ENCODE peak calls at places on chromosomes 1 and 21, in eight cellular contexts. One of them, this sample, is unnamed.

GRCh38 chr1:157948547-157949152 is 44.8 kb upstream of the KIRREL1 start:
- DNase-seq in astrocyte of the hippocampus: peak
- DNase-seq in fibroblast of pulmonary artery: peak
- DNase-seq in GM04504: no peak
- DNase-seq in stimulated activated CD8-positive, alpha-beta memory T cell treated with anti-CD3 and anti-CD28 coated beads, Interleukin-4, amount 100 ng/mL, for 4 hours: no peak
- DNase-seq in NCI-H1417: peak
- DNase-seq in fibroblast of lung: peak
- DNase-seq in cardiac muscle cell: peak
- DNase-seq in this sample: no peak

GRCh38 chr1:30768830-30769718 is 11.5 kb upstream of the LAPTM5 start:
- DNase-seq in astrocyte of the hippocampus: no peak
- DNase-seq in fibroblast of pulmonary artery: peak
- DNase-seq in GM04504: no peak
- DNase-seq in stimulated activated CD8-positive, alpha-beta memory T cell treated with anti-CD3 and anti-CD28 coated beads, Interleukin-4, amount 100 ng/mL, for 4 hours: no peak
- DNase-seq in NCI-H1417: no peak
- DNase-seq in fibroblast of lung: no peak
- DNase-seq in cardiac muscle cell: no peak
- DNase-seq in this sample: no peak

GRCh38 chr1:53575948-53576305 is 116.7 kb downstream of the DMRTB1 start:
- DNase-seq in astrocyte of the hippocampus: no peak
- DNase-seq in fibroblast of pulmonary artery: no peak
- DNase-seq in GM04504: no peak
- DNase-seq in stimulated activated CD8-positive, alpha-beta memory T cell treated with anti-CD3 and anti-CD28 coated beads, Interleukin-4, amount 100 ng/mL, for 4 hours: no peak
- DNase-seq in NCI-H1417: no peak
- DNase-seq in fibroblast of lung: no peak
- DNase-seq in cardiac muscle cell: no peak
- DNase-seq in this sample: no peak

GRCh38 chr1:6239950-6240768 is 3.8 kb upstream of the HES3 start:
- DNase-seq in astrocyte of the hippocampus: no peak
- DNase-seq in fibroblast of pulmonary artery: no peak
- DNase-seq in GM04504: peak
- DNase-seq in stimulated activated CD8-positive, alpha-beta memory T cell treated with anti-CD3 and anti-CD28 coated beads, Interleukin-4, amount 100 ng/mL, for 4 hours: no peak
- DNase-seq in NCI-H1417: peak
- DNase-seq in fibroblast of lung: peak
- DNase-seq in cardiac muscle cell: no peak
- DNase-seq in this sample: no peak

GRCh38 chr1:158045639-158046038 is 52.2 kb downstream of the KIRREL1 start:
- DNase-seq in astrocyte of the hippocampus: peak
- DNase-seq in fibroblast of pulmonary artery: peak
- DNase-seq in GM04504: peak
- DNase-seq in stimulated activated CD8-positive, alpha-beta memory T cell treated with anti-CD3 and anti-CD28 coated beads, Interleukin-4, amount 100 ng/mL, for 4 hours: no peak
- DNase-seq in NCI-H1417: no peak
- DNase-seq in fibroblast of lung: peak
- DNase-seq in cardiac muscle cell: no peak
- DNase-seq in this sample: peak

GRCh38 chr1:182630586-182630985 is 26.4 kb upstream of the RGS16 start:
- DNase-seq in astrocyte of the hippocampus: no peak
- DNase-seq in fibroblast of pulmonary artery: no peak
- DNase-seq in GM04504: no peak
- DNase-seq in stimulated activated CD8-positive, alpha-beta memory T cell treated with anti-CD3 and anti-CD28 coated beads, Interleukin-4, amount 100 ng/mL, for 4 hours: no peak
- DNase-seq in NCI-H1417: no peak
- DNase-seq in fibroblast of lung: no peak
- DNase-seq in cardiac muscle cell: no peak
- DNase-seq in this sample: no peak

GRCh38 chr21:28427356-28428022 is 565.2 kb downstream of the LTN1 start:
- DNase-seq in astrocyte of the hippocampus: no peak
- DNase-seq in fibroblast of pulmonary artery: peak
- DNase-seq in GM04504: no peak
- DNase-seq in stimulated activated CD8-positive, alpha-beta memory T cell treated with anti-CD3 and anti-CD28 coated beads, Interleukin-4, amount 100 ng/mL, for 4 hours: no peak
- DNase-seq in NCI-H1417: no peak
- DNase-seq in fibroblast of lung: peak
- DNase-seq in cardiac muscle cell: peak
- DNase-seq in this sample: peak

GRCh38 chr1:117370071-117370470 is 2.8 kb downstream of the MAN1A2 start:
- DNase-seq in astrocyte of the hippocampus: no peak
- DNase-seq in fibroblast of pulmonary artery: no peak
- DNase-seq in GM04504: no peak
- DNase-seq in stimulated activated CD8-positive, alpha-beta memory T cell treated with anti-CD3 and anti-CD28 coated beads, Interleukin-4, amount 100 ng/mL, for 4 hours: no peak
- DNase-seq in NCI-H1417: no peak
- DNase-seq in fibroblast of lung: no peak
- DNase-seq in cardiac muscle cell: no peak
- DNase-seq in this sample: no peak

GRCh38 chr1:38169121-38169520 is 122.5 kb upstream of the POU3F1 start:
- DNase-seq in astrocyte of the hippocampus: no peak
- DNase-seq in fibroblast of pulmonary artery: no peak
- DNase-seq in GM04504: no peak
- DNase-seq in stimulated activated CD8-positive, alpha-beta memory T cell treated with anti-CD3 and anti-CD28 coated beads, Interleukin-4, amount 100 ng/mL, for 4 hours: no peak
- DNase-seq in NCI-H1417: no peak
- DNase-seq in fibroblast of lung: no peak
- DNase-seq in cardiac muscle cell: no peak
- DNase-seq in this sample: no peak

GRCh38 chr1:32336963-32337675 is 1.1 kb upstream of the MARCKSL1 start:
- DNase-seq in astrocyte of the hippocampus: peak
- DNase-seq in fibroblast of pulmonary artery: peak
- DNase-seq in GM04504: no peak
- DNase-seq in stimulated activated CD8-positive, alpha-beta memory T cell treated with anti-CD3 and anti-CD28 coated beads, Interleukin-4, amount 100 ng/mL, for 4 hours: no peak
- DNase-seq in NCI-H1417: no peak
- DNase-seq in fibroblast of lung: no peak
- DNase-seq in cardiac muscle cell: no peak
- DNase-seq in this sample: peak

GRCh38 chr1:28129150-28129549 is 40.7 kb upstream of the EYA3 start:
- DNase-seq in astrocyte of the hippocampus: peak
- DNase-seq in fibroblast of pulmonary artery: peak
- DNase-seq in GM04504: no peak
- DNase-seq in stimulated activated CD8-positive, alpha-beta memory T cell treated with anti-CD3 and anti-CD28 coated beads, Interleukin-4, amount 100 ng/mL, for 4 hours: no peak
- DNase-seq in NCI-H1417: no peak
- DNase-seq in fibroblast of lung: peak
- DNase-seq in cardiac muscle cell: no peak
- DNase-seq in this sample: peak

GRCh38 chr1:97636941-97637340 is 283.9 kb downstream of the DPYD start:
- DNase-seq in astrocyte of the hippocampus: peak
- DNase-seq in fibroblast of pulmonary artery: peak
- DNase-seq in GM04504: no peak
- DNase-seq in stimulated activated CD8-positive, alpha-beta memory T cell treated with anti-CD3 and anti-CD28 coated beads, Interleukin-4, amount 100 ng/mL, for 4 hours: no peak
- DNase-seq in NCI-H1417: no peak
- DNase-seq in fibroblast of lung: no peak
- DNase-seq in cardiac muscle cell: no peak
- DNase-seq in this sample: peak

GRCh38 chr1:200415693-200416593 is 6.1 kb upstream of the ZNF281 start:
- DNase-seq in astrocyte of the hippocampus: peak
- DNase-seq in fibroblast of pulmonary artery: peak
- DNase-seq in GM04504: peak
- DNase-seq in stimulated activated CD8-positive, alpha-beta memory T cell treated with anti-CD3 and anti-CD28 coated beads, Interleukin-4, amount 100 ng/mL, for 4 hours: no peak
- DNase-seq in NCI-H1417: no peak
- DNase-seq in fibroblast of lung: peak
- DNase-seq in cardiac muscle cell: no peak
- DNase-seq in this sample: peak

GRCh38 chr1:55535724-55536262 is 320.6 kb upstream of the USP24 start:
- DNase-seq in astrocyte of the hippocampus: no peak
- DNase-seq in fibroblast of pulmonary artery: no peak
- DNase-seq in GM04504: no peak
- DNase-seq in stimulated activated CD8-positive, alpha-beta memory T cell treated with anti-CD3 and anti-CD28 coated beads, Interleukin-4, amount 100 ng/mL, for 4 hours: no peak
- DNase-seq in NCI-H1417: no peak
- DNase-seq in fibroblast of lung: no peak
- DNase-seq in cardiac muscle cell: no peak
- DNase-seq in this sample: no peak

GRCh38 chr1:32705516-32705915 is 2.9 kb upstream of the SYNC start:
- DNase-seq in astrocyte of the hippocampus: no peak
- DNase-seq in fibroblast of pulmonary artery: no peak
- DNase-seq in GM04504: no peak
- DNase-seq in stimulated activated CD8-positive, alpha-beta memory T cell treated with anti-CD3 and anti-CD28 coated beads, Interleukin-4, amount 100 ng/mL, for 4 hours: no peak
- DNase-seq in NCI-H1417: no peak
- DNase-seq in fibroblast of lung: no peak
- DNase-seq in cardiac muscle cell: no peak
- DNase-seq in this sample: no peak

GRCh38 chr21:44024895-44025353 is 12.8 kb downstream of the TRAPPC10 start:
- DNase-seq in astrocyte of the hippocampus: peak
- DNase-seq in fibroblast of pulmonary artery: peak
- DNase-seq in GM04504: no peak
- DNase-seq in stimulated activated CD8-positive, alpha-beta memory T cell treated with anti-CD3 and anti-CD28 coated beads, Interleukin-4, amount 100 ng/mL, for 4 hours: no peak
- DNase-seq in NCI-H1417: no peak
- DNase-seq in fibroblast of lung: peak
- DNase-seq in cardiac muscle cell: no peak
- DNase-seq in this sample: peak

GRCh38 chr1:119954476-119955422 is 58.4 kb upstream of the ADAM30 start:
- DNase-seq in astrocyte of the hippocampus: no peak
- DNase-seq in fibroblast of pulmonary artery: no peak
- DNase-seq in GM04504: no peak
- DNase-seq in stimulated activated CD8-positive, alpha-beta memory T cell treated with anti-CD3 and anti-CD28 coated beads, Interleukin-4, amount 100 ng/mL, for 4 hours: no peak
- DNase-seq in NCI-H1417: no peak
- DNase-seq in fibroblast of lung: no peak
- DNase-seq in cardiac muscle cell: no peak
- DNase-seq in this sample: no peak

GRCh38 chr1:181149326-181150000 is 61.0 kb downstream of the IER5 start:
- DNase-seq in astrocyte of the hippocampus: no peak
- DNase-seq in fibroblast of pulmonary artery: no peak
- DNase-seq in GM04504: no peak
- DNase-seq in stimulated activated CD8-positive, alpha-beta memory T cell treated with anti-CD3 and anti-CD28 coated beads, Interleukin-4, amount 100 ng/mL, for 4 hours: no peak
- DNase-seq in NCI-H1417: peak
- DNase-seq in fibroblast of lung: no peak
- DNase-seq in cardiac muscle cell: no peak
- DNase-seq in this sample: no peak

GRCh38 chr1:37634554-37635308 is at the start of gene RSPO1:
- DNase-seq in astrocyte of the hippocampus: peak
- DNase-seq in fibroblast of pulmonary artery: peak
- DNase-seq in GM04504: no peak
- DNase-seq in stimulated activated CD8-positive, alpha-beta memory T cell treated with anti-CD3 and anti-CD28 coated beads, Interleukin-4, amount 100 ng/mL, for 4 hours: no peak
- DNase-seq in NCI-H1417: peak
- DNase-seq in fibroblast of lung: peak
- DNase-seq in cardiac muscle cell: peak
- DNase-seq in this sample: no peak

GRCh38 chr1:111600295-111600694 is 19.3 kb upstream of the RAP1A start:
- DNase-seq in astrocyte of the hippocampus: no peak
- DNase-seq in fibroblast of pulmonary artery: no peak
- DNase-seq in GM04504: no peak
- DNase-seq in stimulated activated CD8-positive, alpha-beta memory T cell treated with anti-CD3 and anti-CD28 coated beads, Interleukin-4, amount 100 ng/mL, for 4 hours: no peak
- DNase-seq in NCI-H1417: no peak
- DNase-seq in fibroblast of lung: no peak
- DNase-seq in cardiac muscle cell: no peak
- DNase-seq in this sample: no peak

GRCh38 chr1:13908128-13908527 is 208.1 kb downstream of the PRDM2 start:
- DNase-seq in astrocyte of the hippocampus: no peak
- DNase-seq in fibroblast of pulmonary artery: no peak
- DNase-seq in GM04504: no peak
- DNase-seq in stimulated activated CD8-positive, alpha-beta memory T cell treated with anti-CD3 and anti-CD28 coated beads, Interleukin-4, amount 100 ng/mL, for 4 hours: no peak
- DNase-seq in NCI-H1417: no peak
- DNase-seq in fibroblast of lung: no peak
- DNase-seq in cardiac muscle cell: no peak
- DNase-seq in this sample: no peak

GRCh38 chr1:232334246-232334645 is 295.7 kb downstream of the SIPA1L2 start:
- DNase-seq in astrocyte of the hippocampus: no peak
- DNase-seq in fibroblast of pulmonary artery: no peak
- DNase-seq in GM04504: no peak
- DNase-seq in stimulated activated CD8-positive, alpha-beta memory T cell treated with anti-CD3 and anti-CD28 coated beads, Interleukin-4, amount 100 ng/mL, for 4 hours: no peak
- DNase-seq in NCI-H1417: no peak
- DNase-seq in fibroblast of lung: no peak
- DNase-seq in cardiac muscle cell: no peak
- DNase-seq in this sample: no peak

GRCh38 chr1:95068956-95069710 is 3.6 kb downstream of the ALG14 start:
- DNase-seq in astrocyte of the hippocampus: no peak
- DNase-seq in fibroblast of pulmonary artery: no peak
- DNase-seq in GM04504: no peak
- DNase-seq in stimulated activated CD8-positive, alpha-beta memory T cell treated with anti-CD3 and anti-CD28 coated beads, Interleukin-4, amount 100 ng/mL, for 4 hours: no peak
- DNase-seq in NCI-H1417: no peak
- DNase-seq in fibroblast of lung: no peak
- DNase-seq in cardiac muscle cell: no peak
- DNase-seq in this sample: no peak

GRCh38 chr1:6001992-6002576 is 9.9 kb upstream of the NPHP4 start:
- DNase-seq in astrocyte of the hippocampus: peak
- DNase-seq in fibroblast of pulmonary artery: no peak
- DNase-seq in GM04504: no peak
- DNase-seq in stimulated activated CD8-positive, alpha-beta memory T cell treated with anti-CD3 and anti-CD28 coated beads, Interleukin-4, amount 100 ng/mL, for 4 hours: no peak
- DNase-seq in NCI-H1417: peak
- DNase-seq in fibroblast of lung: no peak
- DNase-seq in cardiac muscle cell: no peak
- DNase-seq in this sample: no peak

GRCh38 chr21:43701936-43702784 is 16.8 kb upstream of the PDXK start:
- DNase-seq in astrocyte of the hippocampus: no peak
- DNase-seq in fibroblast of pulmonary artery: no peak
- DNase-seq in GM04504: no peak
- DNase-seq in stimulated activated CD8-positive, alpha-beta memory T cell treated with anti-CD3 and anti-CD28 coated beads, Interleukin-4, amount 100 ng/mL, for 4 hours: no peak
- DNase-seq in NCI-H1417: peak
- DNase-seq in fibroblast of lung: no peak
- DNase-seq in cardiac muscle cell: no peak
- DNase-seq in this sample: no peak

GRCh38 chr21:25441835-25442234 is 165.4 kb downstream of the MRPL39 start:
- DNase-seq in astrocyte of the hippocampus: no peak
- DNase-seq in fibroblast of pulmonary artery: no peak
- DNase-seq in GM04504: no peak
- DNase-seq in stimulated activated CD8-positive, alpha-beta memory T cell treated with anti-CD3 and anti-CD28 coated beads, Interleukin-4, amount 100 ng/mL, for 4 hours: no peak
- DNase-seq in NCI-H1417: peak
- DNase-seq in fibroblast of lung: no peak
- DNase-seq in cardiac muscle cell: no peak
- DNase-seq in this sample: no peak

GRCh38 chr1:114512595-114513280 is 1.7 kb upstream of the TRIM33 start:
- DNase-seq in astrocyte of the hippocampus: no peak
- DNase-seq in fibroblast of pulmonary artery: no peak
- DNase-seq in GM04504: no peak
- DNase-seq in stimulated activated CD8-positive, alpha-beta memory T cell treated with anti-CD3 and anti-CD28 coated beads, Interleukin-4, amount 100 ng/mL, for 4 hours: no peak
- DNase-seq in NCI-H1417: no peak
- DNase-seq in fibroblast of lung: no peak
- DNase-seq in cardiac muscle cell: no peak
- DNase-seq in this sample: no peak

GRCh38 chr1:44471911-44472439 is 66.9 kb downstream of the RNF220 start:
- DNase-seq in astrocyte of the hippocampus: no peak
- DNase-seq in fibroblast of pulmonary artery: no peak
- DNase-seq in GM04504: no peak
- DNase-seq in stimulated activated CD8-positive, alpha-beta memory T cell treated with anti-CD3 and anti-CD28 coated beads, Interleukin-4, amount 100 ng/mL, for 4 hours: no peak
- DNase-seq in NCI-H1417: no peak
- DNase-seq in fibroblast of lung: no peak
- DNase-seq in cardiac muscle cell: no peak
- DNase-seq in this sample: no peak

This sample was measured in NCI-H226.